ENCODE peak calls at places on chromosome 1, in nine cellular contexts. X is KBM-7, H is BJ, G is NCI-H146, Y is GM12865, S is hepatocyte, J is suprapubic skin, A is lung, N is ELR. P is an unnamed sample.

GRCh38 chr1:205172729-205173366 is 38.7 kb downstream of the DSTYK start:
- DNase-seq in X (no peak), H (peak), G (no peak), Y (no peak), S (peak), J (no peak), A (no peak), N (peak), P (no peak)

GRCh38 chr1:22341791-22342605 is 109.7 kb upstream of the ZBTB40 start:
- DNase-seq in X (peak), H (peak), G (peak), Y (no peak), S (peak), J (peak), A (no peak), N (peak), P (no peak)

GRCh38 chr1:241688940-241689368 is 36.9 kb downstream of the WDR64 start:
- DNase-seq in X (no peak), H (no peak), G (no peak), Y (no peak), S (peak), J (no peak), A (no peak), N (peak), P (no peak)

GRCh38 chr1:156001682-156002171 is 19.0 kb downstream of the SSR2 start:
- DNase-seq in X (peak), H (no peak), G (no peak), Y (no peak), S (no peak), J (no peak), A (no peak), N (no peak), P (no peak)

GRCh38 chr1:221781102-221781744 is 39.3 kb upstream of the DUSP10 start:
- DNase-seq in X (no peak), H (no peak), G (no peak), Y (no peak), S (no peak), J (no peak), A (no peak), N (no peak), P (no peak)

GRCh38 chr1:175714350-175714749 is 29.0 kb downstream of the TNR start:
- DNase-seq in X (no peak), H (no peak), G (peak), Y (no peak), S (no peak), J (no peak), A (no peak), N (no peak), P (no peak)

GRCh38 chr1:17581389-17582123 is 42.1 kb downstream of the ARHGEF10L start:
- DNase-seq in X (no peak), H (no peak), G (peak), Y (peak), S (no peak), J (no peak), A (no peak), N (no peak), P (no peak)

GRCh38 chr1:32454726-32455125 is 10.1 kb upstream of the ZBTB8B start:
- DNase-seq in X (no peak), H (no peak), G (peak), Y (no peak), S (peak), J (no peak), A (no peak), N (peak), P (no peak)

GRCh38 chr1:87279201-87279860 is 49.3 kb upstream of the LMO4 start:
- DNase-seq in X (no peak), H (no peak), G (no peak), Y (no peak), S (no peak), J (no peak), A (no peak), N (no peak), P (no peak)

GRCh38 chr1:234631721-234632125 is 21.7 kb upstream of the IRF2BP2 start:
- DNase-seq in X (no peak), H (peak), G (no peak), Y (no peak), S (no peak), J (no peak), A (no peak), N (peak), P (no peak)

GRCh38 chr1:219987325-219987724 is 59.0 kb upstream of the SLC30A10 start:
- DNase-seq in X (no peak), H (no peak), G (no peak), Y (no peak), S (no peak), J (no peak), A (no peak), N (no peak), P (no peak)

GRCh38 chr1:3900969-3901529 is 977 bp upstream of the C1orf174 start:
- DNase-seq in X (peak), H (peak), G (peak), Y (peak), S (peak), J (peak), A (peak), N (peak), P (peak)

GRCh38 chr1:26787381-26787705 is 407 bp upstream of the PIGV start:
- DNase-seq in X (no peak), H (no peak), G (peak), Y (peak), S (no peak), J (no peak), A (peak), N (peak), P (no peak)

GRCh38 chr1:225962440-225962975 is 21.5 kb upstream of the LEFTY2 start:
- DNase-seq in X (peak), H (no peak), G (peak), Y (peak), S (peak), J (no peak), A (no peak), N (no peak), P (no peak)

GRCh38 chr1:231369282-231369681 is 31.2 kb downstream of the SPRTN start:
- DNase-seq in X (no peak), H (no peak), G (no peak), Y (no peak), S (no peak), J (no peak), A (no peak), N (no peak), P (no peak)

GRCh38 chr1:227919916-227920315 is 27.8 kb downstream of the WNT9A start:
- DNase-seq in X (no peak), H (no peak), G (no peak), Y (no peak), S (no peak), J (no peak), A (no peak), N (no peak), P (no peak)

P was measured in coronary artery.